ENCODE peak calls at places on chromosomes 16 and 17, in nine cellular contexts. One of them, this sample, is unnamed.

GRCh38 chr16:19607610-19608280 is 52.2 kb downstream of the VPS35L start:
- DNase-seq in NB4: no peak
- DNase-seq in T-helper 2 cell: no peak
- DNase-seq in pulmonary artery endothelial cell: peak; percentile 30
- DNase-seq in A172: no peak
- DNase-seq in KBM-7: no peak
- DNase-seq in central memory CD4-positive, alpha-beta T cell: no peak
- DNase-seq in C1 segment of cervical spinal cord: no peak
- DNase-seq in psoas muscle: no peak
- DNase-seq in this sample: no peak

GRCh38 chr16:3007059-3007956 is 5.4 kb upstream of the CLDN9 start:
- DNase-seq in NB4: peak; percentile 77
- DNase-seq in T-helper 2 cell: no peak
- DNase-seq in pulmonary artery endothelial cell: no peak
- DNase-seq in A172: no peak
- DNase-seq in KBM-7: peak; percentile 80
- DNase-seq in central memory CD4-positive, alpha-beta T cell: no peak
- DNase-seq in C1 segment of cervical spinal cord: no peak
- DNase-seq in psoas muscle: no peak
- DNase-seq in this sample: no peak

GRCh38 chr17:19317359-19318095 is 45.0 kb downstream of the B9D1 start:
- DNase-seq in NB4: peak; percentile 86
- DNase-seq in T-helper 2 cell: no peak
- DNase-seq in pulmonary artery endothelial cell: no peak
- DNase-seq in A172: no peak
- DNase-seq in KBM-7: peak; percentile 42
- DNase-seq in central memory CD4-positive, alpha-beta T cell: no peak
- DNase-seq in C1 segment of cervical spinal cord: peak; percentile 97
- DNase-seq in psoas muscle: peak; percentile 92
- DNase-seq in this sample: peak; percentile 21

GRCh38 chr16:86775401-86775985 is 197.1 kb downstream of the FOXL1 start:
- DNase-seq in NB4: no peak
- DNase-seq in T-helper 2 cell: no peak
- DNase-seq in pulmonary artery endothelial cell: no peak
- DNase-seq in A172: peak; percentile 52
- DNase-seq in KBM-7: no peak
- DNase-seq in central memory CD4-positive, alpha-beta T cell: no peak
- DNase-seq in C1 segment of cervical spinal cord: no peak
- DNase-seq in psoas muscle: peak; percentile 44
- DNase-seq in this sample: no peak

GRCh38 chr16:5838071-5838470 is 740.5 kb upstream of the EEF2KMT start:
- DNase-seq in NB4: no peak
- DNase-seq in T-helper 2 cell: no peak
- DNase-seq in pulmonary artery endothelial cell: no peak
- DNase-seq in A172: no peak
- DNase-seq in KBM-7: no peak
- DNase-seq in central memory CD4-positive, alpha-beta T cell: no peak
- DNase-seq in C1 segment of cervical spinal cord: no peak
- DNase-seq in psoas muscle: no peak
- DNase-seq in this sample: no peak

GRCh38 chr16:74903095-74903494 is 81.8 kb downstream of the WDR59 start:
- DNase-seq in NB4: no peak
- DNase-seq in T-helper 2 cell: no peak
- DNase-seq in pulmonary artery endothelial cell: no peak
- DNase-seq in A172: no peak
- DNase-seq in KBM-7: no peak
- DNase-seq in central memory CD4-positive, alpha-beta T cell: no peak
- DNase-seq in C1 segment of cervical spinal cord: no peak
- DNase-seq in psoas muscle: no peak
- DNase-seq in this sample: no peak

GRCh38 chr17:35345926-35346771 is 27.3 kb downstream of the SLFN11 start:
- DNase-seq in NB4: peak; percentile 93
- DNase-seq in T-helper 2 cell: peak; percentile 35
- DNase-seq in pulmonary artery endothelial cell: no peak
- DNase-seq in A172: no peak
- DNase-seq in KBM-7: peak; percentile 86
- DNase-seq in central memory CD4-positive, alpha-beta T cell: no peak
- DNase-seq in C1 segment of cervical spinal cord: peak; percentile 34
- DNase-seq in psoas muscle: peak; percentile 83
- DNase-seq in this sample: no peak

GRCh38 chr17:46166692-46167249 is 26.5 kb downstream of the KANSL1 start:
- DNase-seq in NB4: no peak
- DNase-seq in T-helper 2 cell: no peak
- DNase-seq in pulmonary artery endothelial cell: no peak
- DNase-seq in A172: no peak
- DNase-seq in KBM-7: no peak
- DNase-seq in central memory CD4-positive, alpha-beta T cell: no peak
- DNase-seq in C1 segment of cervical spinal cord: no peak
- DNase-seq in psoas muscle: no peak
- DNase-seq in this sample: no peak

GRCh38 chr17:59707971-59708425 is 544 bp downstream of the VMP1 start:
- DNase-seq in NB4: peak; percentile 32
- DNase-seq in T-helper 2 cell: no peak
- DNase-seq in pulmonary artery endothelial cell: no peak
- DNase-seq in A172: no peak
- DNase-seq in KBM-7: no peak
- DNase-seq in central memory CD4-positive, alpha-beta T cell: peak; percentile 8
- DNase-seq in C1 segment of cervical spinal cord: no peak
- DNase-seq in psoas muscle: no peak
- DNase-seq in this sample: no peak

GRCh38 chr17:78960945-78961344 is 18.8 kb downstream of the LGALS3BP start:
- DNase-seq in NB4: no peak
- DNase-seq in T-helper 2 cell: no peak
- DNase-seq in pulmonary artery endothelial cell: no peak
- DNase-seq in A172: no peak
- DNase-seq in KBM-7: no peak
- DNase-seq in central memory CD4-positive, alpha-beta T cell: no peak
- DNase-seq in C1 segment of cervical spinal cord: no peak
- DNase-seq in psoas muscle: peak; percentile 80
- DNase-seq in this sample: no peak

GRCh38 chr16:79933586-79933985 is 333.0 kb upstream of the MAF start:
- DNase-seq in NB4: no peak
- DNase-seq in T-helper 2 cell: no peak
- DNase-seq in pulmonary artery endothelial cell: no peak
- DNase-seq in A172: no peak
- DNase-seq in KBM-7: no peak
- DNase-seq in central memory CD4-positive, alpha-beta T cell: no peak
- DNase-seq in C1 segment of cervical spinal cord: no peak
- DNase-seq in psoas muscle: no peak
- DNase-seq in this sample: no peak

GRCh38 chr16:77758508-77758907 is 29.9 kb upstream of the VAT1L start:
- DNase-seq in NB4: no peak
- DNase-seq in T-helper 2 cell: no peak
- DNase-seq in pulmonary artery endothelial cell: no peak
- DNase-seq in A172: no peak
- DNase-seq in KBM-7: no peak
- DNase-seq in central memory CD4-positive, alpha-beta T cell: no peak
- DNase-seq in C1 segment of cervical spinal cord: no peak
- DNase-seq in psoas muscle: no peak
- DNase-seq in this sample: no peak

GRCh38 chr17:5539286-5539685 is 45.0 kb downstream of the NLRP1 start:
- DNase-seq in NB4: no peak
- DNase-seq in T-helper 2 cell: no peak
- DNase-seq in pulmonary artery endothelial cell: no peak
- DNase-seq in A172: no peak
- DNase-seq in KBM-7: no peak
- DNase-seq in central memory CD4-positive, alpha-beta T cell: no peak
- DNase-seq in C1 segment of cervical spinal cord: no peak
- DNase-seq in psoas muscle: no peak
- DNase-seq in this sample: no peak

GRCh38 chr16:86027366-86028126 is 128.6 kb downstream of the IRF8 start:
- DNase-seq in NB4: no peak
- DNase-seq in T-helper 2 cell: no peak
- DNase-seq in pulmonary artery endothelial cell: no peak
- DNase-seq in A172: no peak
- DNase-seq in KBM-7: no peak
- DNase-seq in central memory CD4-positive, alpha-beta T cell: no peak
- DNase-seq in C1 segment of cervical spinal cord: no peak
- DNase-seq in psoas muscle: peak; percentile 30
- DNase-seq in this sample: no peak

GRCh38 chr17:50219939-50220465 is 18.6 kb upstream of the COL1A1 start:
- DNase-seq in NB4: no peak
- DNase-seq in T-helper 2 cell: no peak
- DNase-seq in pulmonary artery endothelial cell: no peak
- DNase-seq in A172: peak; percentile 56
- DNase-seq in KBM-7: no peak
- DNase-seq in central memory CD4-positive, alpha-beta T cell: no peak
- DNase-seq in C1 segment of cervical spinal cord: no peak
- DNase-seq in psoas muscle: no peak
- DNase-seq in this sample: no peak

GRCh38 chr16:89371386-89371785 is 119.0 kb downstream of the ANKRD11 start:
- DNase-seq in NB4: no peak
- DNase-seq in T-helper 2 cell: no peak
- DNase-seq in pulmonary artery endothelial cell: no peak
- DNase-seq in A172: no peak
- DNase-seq in KBM-7: no peak
- DNase-seq in central memory CD4-positive, alpha-beta T cell: no peak
- DNase-seq in C1 segment of cervical spinal cord: no peak
- DNase-seq in psoas muscle: no peak
- DNase-seq in this sample: no peak

GRCh38 chr17:55795098-55795497 is 44.2 kb downstream of the PCTP start:
- DNase-seq in NB4: no peak
- DNase-seq in T-helper 2 cell: no peak
- DNase-seq in pulmonary artery endothelial cell: no peak
- DNase-seq in A172: no peak
- DNase-seq in KBM-7: no peak
- DNase-seq in central memory CD4-positive, alpha-beta T cell: no peak
- DNase-seq in C1 segment of cervical spinal cord: no peak
- DNase-seq in psoas muscle: no peak
- DNase-seq in this sample: no peak

GRCh38 chr17:42685831-42686230 is 3.5 kb downstream of the CNTNAP1 start:
- DNase-seq in NB4: no peak
- DNase-seq in T-helper 2 cell: no peak
- DNase-seq in pulmonary artery endothelial cell: no peak
- DNase-seq in A172: no peak
- DNase-seq in KBM-7: no peak
- DNase-seq in central memory CD4-positive, alpha-beta T cell: no peak
- DNase-seq in C1 segment of cervical spinal cord: no peak
- DNase-seq in psoas muscle: no peak
- DNase-seq in this sample: no peak

GRCh38 chr17:76247304-76247703 is 7.0 kb upstream of the RNF157 start:
- DNase-seq in NB4: no peak
- DNase-seq in T-helper 2 cell: no peak
- DNase-seq in pulmonary artery endothelial cell: no peak
- DNase-seq in A172: no peak
- DNase-seq in KBM-7: no peak
- DNase-seq in central memory CD4-positive, alpha-beta T cell: no peak
- DNase-seq in C1 segment of cervical spinal cord: no peak
- DNase-seq in psoas muscle: peak; percentile 26
- DNase-seq in this sample: no peak

GRCh38 chr17:57458718-57459285 is 202.5 kb downstream of the MSI2 start:
- DNase-seq in NB4: no peak
- DNase-seq in T-helper 2 cell: no peak
- DNase-seq in pulmonary artery endothelial cell: no peak
- DNase-seq in A172: no peak
- DNase-seq in KBM-7: no peak
- DNase-seq in central memory CD4-positive, alpha-beta T cell: no peak
- DNase-seq in C1 segment of cervical spinal cord: no peak
- DNase-seq in psoas muscle: no peak
- DNase-seq in this sample: no peak

GRCh38 chr16:50351116-50351515 is 17.7 kb downstream of the BRD7 start:
- DNase-seq in NB4: no peak
- DNase-seq in T-helper 2 cell: no peak
- DNase-seq in pulmonary artery endothelial cell: no peak
- DNase-seq in A172: peak; percentile 32
- DNase-seq in KBM-7: no peak
- DNase-seq in central memory CD4-positive, alpha-beta T cell: no peak
- DNase-seq in C1 segment of cervical spinal cord: no peak
- DNase-seq in psoas muscle: no peak
- DNase-seq in this sample: no peak

GRCh38 chr16:30723725-30724355 is 24.4 kb upstream of the PHKG2 start:
- DNase-seq in NB4: no peak
- DNase-seq in T-helper 2 cell: no peak
- DNase-seq in pulmonary artery endothelial cell: no peak
- DNase-seq in A172: no peak
- DNase-seq in KBM-7: no peak
- DNase-seq in central memory CD4-positive, alpha-beta T cell: no peak
- DNase-seq in C1 segment of cervical spinal cord: no peak
- DNase-seq in psoas muscle: no peak
- DNase-seq in this sample: no peak

GRCh38 chr16:28193530-28194423 is 18.0 kb downstream of the XPO6 start:
- DNase-seq in NB4: peak; percentile 53
- DNase-seq in T-helper 2 cell: no peak
- DNase-seq in pulmonary artery endothelial cell: peak; percentile 26
- DNase-seq in A172: peak; percentile 92
- DNase-seq in KBM-7: peak; percentile 20
- DNase-seq in central memory CD4-positive, alpha-beta T cell: peak; percentile 23
- DNase-seq in C1 segment of cervical spinal cord: no peak
- DNase-seq in psoas muscle: no peak
- DNase-seq in this sample: peak; percentile 90

GRCh38 chr17:80855968-80856862 is 135.4 kb upstream of the CHMP6 start:
- DNase-seq in NB4: peak; percentile 90
- DNase-seq in T-helper 2 cell: no peak
- DNase-seq in pulmonary artery endothelial cell: peak; percentile 89
- DNase-seq in A172: peak; percentile 97
- DNase-seq in KBM-7: peak; percentile 73
- DNase-seq in central memory CD4-positive, alpha-beta T cell: peak; percentile 43
- DNase-seq in C1 segment of cervical spinal cord: no peak
- DNase-seq in psoas muscle: peak; percentile 91
- DNase-seq in this sample: peak; percentile 96

GRCh38 chr16:50183316-50183715 is 30.2 kb downstream of the TENT4B start:
- DNase-seq in NB4: no peak
- DNase-seq in T-helper 2 cell: no peak
- DNase-seq in pulmonary artery endothelial cell: peak; percentile 48
- DNase-seq in A172: peak; percentile 42
- DNase-seq in KBM-7: no peak
- DNase-seq in central memory CD4-positive, alpha-beta T cell: no peak
- DNase-seq in C1 segment of cervical spinal cord: no peak
- DNase-seq in psoas muscle: no peak
- DNase-seq in this sample: no peak

GRCh38 chr16:63311313-63311712 is 1275.1 kb upstream of the CDH8 start:
- DNase-seq in NB4: no peak
- DNase-seq in T-helper 2 cell: no peak
- DNase-seq in pulmonary artery endothelial cell: no peak
- DNase-seq in A172: no peak
- DNase-seq in KBM-7: no peak
- DNase-seq in central memory CD4-positive, alpha-beta T cell: no peak
- DNase-seq in C1 segment of cervical spinal cord: no peak
- DNase-seq in psoas muscle: no peak
- DNase-seq in this sample: no peak

GRCh38 chr17:17990282-17990681 is 17.6 kb downstream of the DRC3 start:
- DNase-seq in NB4: no peak
- DNase-seq in T-helper 2 cell: no peak
- DNase-seq in pulmonary artery endothelial cell: no peak
- DNase-seq in A172: no peak
- DNase-seq in KBM-7: no peak
- DNase-seq in central memory CD4-positive, alpha-beta T cell: no peak
- DNase-seq in C1 segment of cervical spinal cord: no peak
- DNase-seq in psoas muscle: no peak
- DNase-seq in this sample: no peak

GRCh38 chr16:49556252-49557069 is 182.9 kb downstream of the C16orf78 start:
- DNase-seq in NB4: peak; percentile 40
- DNase-seq in T-helper 2 cell: no peak
- DNase-seq in pulmonary artery endothelial cell: peak; percentile 4
- DNase-seq in A172: no peak
- DNase-seq in KBM-7: peak; percentile 12
- DNase-seq in central memory CD4-positive, alpha-beta T cell: no peak
- DNase-seq in C1 segment of cervical spinal cord: no peak
- DNase-seq in psoas muscle: no peak
- DNase-seq in this sample: no peak

GRCh38 chr16:24748242-24748641 is 18.8 kb downstream of the TNRC6A start:
- DNase-seq in NB4: peak; percentile 81
- DNase-seq in T-helper 2 cell: no peak
- DNase-seq in pulmonary artery endothelial cell: peak; percentile 77
- DNase-seq in A172: peak; percentile 87
- DNase-seq in KBM-7: no peak
- DNase-seq in central memory CD4-positive, alpha-beta T cell: no peak
- DNase-seq in C1 segment of cervical spinal cord: peak; percentile 28
- DNase-seq in psoas muscle: no peak
- DNase-seq in this sample: peak; percentile 74

This sample was measured in AG04450.